ENCODE peak calls at places on chromosomes 16 and 17, in six cellular contexts. One of them, this sample, is unnamed.

GRCh38 chr16:821751-822150 is 21.2 kb upstream of the GNG13 start:
- DNase-seq in prostate gland: no peak
- DNase-seq in GM23338: no peak
- DNase-seq in esophagus muscularis mucosa: no peak
- DNase-seq in stomach: no peak
- DNase-seq in breast epithelium: no peak
- DNase-seq in this sample: no peak

GRCh38 chr17:57442401-57442823 is 186.1 kb downstream of the MSI2 start:
- DNase-seq in stomach: no peak
- DNase-seq in esophagus muscularis mucosa: no peak
- DNase-seq in GM23338: no peak
- DNase-seq in breast epithelium: no peak
- DNase-seq in prostate gland: no peak
- DNase-seq in this sample: no peak

GRCh38 chr16:24540575-24541240 is 1.3 kb downstream of the RBBP6 start:
- DNase-seq in prostate gland: peak
- DNase-seq in esophagus muscularis mucosa: no peak
- DNase-seq in stomach: no peak
- DNase-seq in GM23338: peak
- DNase-seq in breast epithelium: no peak
- DNase-seq in this sample: no peak

GRCh38 chr16:56617212-56618085 is 8.1 kb upstream of the MT1E start:
- DNase-seq in GM23338: peak
- DNase-seq in stomach: peak
- DNase-seq in prostate gland: peak
- DNase-seq in breast epithelium: peak
- DNase-seq in esophagus muscularis mucosa: no peak
- DNase-seq in this sample: peak

GRCh38 chr17:79839363-79840203 is at the start of gene CBX4:
- DNase-seq in GM23338: peak
- DNase-seq in esophagus muscularis mucosa: peak
- DNase-seq in breast epithelium: peak
- DNase-seq in prostate gland: peak
- DNase-seq in stomach: peak
- DNase-seq in this sample: peak

GRCh38 chr17:42279776-42280630 is 3.8 kb upstream of the STAT5B start:
- DNase-seq in esophagus muscularis mucosa: peak
- DNase-seq in prostate gland: no peak
- DNase-seq in stomach: peak
- DNase-seq in GM23338: no peak
- DNase-seq in breast epithelium: peak
- DNase-seq in this sample: peak

GRCh38 chr16:54933281-54934150 is 2.9 kb downstream of the IRX5 start:
- DNase-seq in esophagus muscularis mucosa: no peak
- DNase-seq in GM23338: peak
- DNase-seq in stomach: no peak
- DNase-seq in breast epithelium: no peak
- DNase-seq in prostate gland: no peak
- DNase-seq in this sample: no peak

GRCh38 chr16:77584205-77584859 is 138.0 kb upstream of the NUDT7 start:
- DNase-seq in stomach: peak
- DNase-seq in prostate gland: peak
- DNase-seq in breast epithelium: peak
- DNase-seq in GM23338: peak
- DNase-seq in esophagus muscularis mucosa: no peak
- DNase-seq in this sample: no peak

GRCh38 chr16:64920211-64920610 is 201.7 kb downstream of the CDH11 start:
- DNase-seq in breast epithelium: no peak
- DNase-seq in GM23338: no peak
- DNase-seq in prostate gland: no peak
- DNase-seq in stomach: no peak
- DNase-seq in esophagus muscularis mucosa: no peak
- DNase-seq in this sample: no peak

GRCh38 chr17:70525976-70526375 is 356.6 kb downstream of the KCNJ2 start:
- DNase-seq in stomach: no peak
- DNase-seq in prostate gland: no peak
- DNase-seq in esophagus muscularis mucosa: no peak
- DNase-seq in GM23338: no peak
- DNase-seq in breast epithelium: no peak
- DNase-seq in this sample: no peak

GRCh38 chr17:7589204-7589868 is 558 bp downstream of the SOX15 start:
- DNase-seq in esophagus muscularis mucosa: peak
- DNase-seq in stomach: peak
- DNase-seq in prostate gland: peak
- DNase-seq in GM23338: peak
- DNase-seq in breast epithelium: peak
- DNase-seq in this sample: peak
- TF ChIP-seq POLR2AphosphoS5 in esophagus muscularis mucosa: peak
- TF ChIP-seq POLR2AphosphoS5 in stomach: peak
- TF ChIP-seq POLR2AphosphoS5 in prostate gland: peak
- TF ChIP-seq POLR2AphosphoS5 in GM23338: no peak
- TF ChIP-seq POLR2AphosphoS5 in breast epithelium: peak
- TF ChIP-seq POLR2AphosphoS5 in this sample: peak

DNA sequence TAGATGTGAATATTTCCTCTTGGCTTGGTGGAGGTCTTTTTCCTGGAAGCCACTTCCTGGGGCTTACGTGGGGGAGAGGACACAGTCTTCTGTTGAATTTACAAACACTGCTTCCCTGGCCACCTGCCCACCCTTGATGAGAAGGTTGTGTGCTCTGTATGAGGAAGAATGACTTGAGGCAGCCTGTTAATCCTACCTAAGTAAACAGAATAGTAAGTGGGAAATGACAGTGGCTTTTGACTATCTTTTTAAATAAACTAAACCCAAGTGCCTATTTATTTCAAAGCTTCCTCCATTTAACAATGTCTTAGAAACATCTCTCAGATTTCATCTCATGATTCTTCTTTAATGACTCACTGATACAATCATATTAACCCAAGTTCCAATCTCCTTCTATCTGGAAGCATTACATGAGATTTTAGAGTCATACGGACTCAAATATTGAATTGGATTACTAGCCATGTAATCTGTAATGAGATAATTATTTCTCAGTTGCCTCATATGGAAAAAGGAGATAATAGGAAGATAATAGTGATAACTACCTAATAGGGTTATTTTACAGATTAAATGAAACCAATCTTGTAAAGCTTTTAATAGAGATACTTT is 96.6 kb upstream of the SMIM36 start:
- DNase-seq in prostate gland: peak
- DNase-seq in GM23338: no peak
- DNase-seq in stomach: peak
- DNase-seq in breast epithelium: peak
- DNase-seq in esophagus muscularis mucosa: no peak
- DNase-seq in this sample: peak
- TF ChIP-seq POLR2AphosphoS5 in prostate gland: peak
- TF ChIP-seq POLR2AphosphoS5 in GM23338: no peak
- TF ChIP-seq POLR2AphosphoS5 in stomach: peak
- TF ChIP-seq POLR2AphosphoS5 in breast epithelium: no peak
- TF ChIP-seq POLR2AphosphoS5 in esophagus muscularis mucosa: peak
- TF ChIP-seq POLR2AphosphoS5 in this sample: peak

GRCh38 chr16:48105976-48106375 is 49.8 kb downstream of the ABCC12 start:
- DNase-seq in stomach: no peak
- DNase-seq in GM23338: no peak
- DNase-seq in breast epithelium: no peak
- DNase-seq in prostate gland: no peak
- DNase-seq in esophagus muscularis mucosa: no peak
- DNase-seq in this sample: no peak
- TF ChIP-seq POLR2AphosphoS5 in stomach: no peak
- TF ChIP-seq POLR2AphosphoS5 in GM23338: no peak
- TF ChIP-seq POLR2AphosphoS5 in breast epithelium: no peak
- TF ChIP-seq POLR2AphosphoS5 in prostate gland: no peak
- TF ChIP-seq POLR2AphosphoS5 in esophagus muscularis mucosa: no peak
- TF ChIP-seq POLR2AphosphoS5 in this sample: no peak

DNA sequence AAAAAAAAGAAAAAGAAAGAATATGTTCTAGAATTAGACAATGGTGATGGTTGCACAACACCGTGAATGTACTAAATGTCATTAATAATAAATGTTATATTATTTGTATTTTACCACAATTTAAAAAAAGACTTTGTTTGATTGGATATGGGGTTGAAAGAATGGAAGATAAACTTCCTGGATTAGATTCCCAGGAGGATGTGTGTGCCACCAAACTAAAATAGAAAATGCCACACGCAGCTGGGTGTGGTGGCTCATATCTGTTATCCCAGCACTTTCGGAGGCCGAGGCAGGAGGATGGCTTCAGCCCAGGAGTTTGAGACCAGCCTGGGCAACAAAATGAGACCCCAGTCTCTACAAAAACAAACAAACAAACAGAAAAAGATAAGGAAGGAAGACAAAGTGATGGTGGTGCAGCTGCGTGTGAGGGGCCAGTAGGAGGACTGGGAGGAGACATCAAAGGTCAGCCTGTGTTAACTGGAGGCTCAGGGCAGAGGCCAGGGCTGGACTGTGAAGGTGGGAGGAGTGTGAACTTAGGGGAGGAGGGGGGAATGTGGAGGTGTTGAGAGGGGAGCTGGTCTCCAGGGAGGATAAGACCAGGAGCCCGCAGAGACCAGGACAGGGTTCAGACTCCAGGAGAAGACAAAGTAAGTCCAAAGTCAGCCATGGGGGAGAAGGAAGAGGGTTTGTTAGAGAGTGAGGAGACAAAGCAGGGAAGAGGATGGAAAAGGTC is 4.1 kb downstream of the PECAM1 start:
- DNase-seq in stomach: no peak
- DNase-seq in GM23338: no peak
- DNase-seq in esophagus muscularis mucosa: no peak
- DNase-seq in prostate gland: no peak
- DNase-seq in breast epithelium: no peak
- DNase-seq in this sample: no peak
- TF ChIP-seq POLR2AphosphoS5 in stomach: no peak
- TF ChIP-seq POLR2AphosphoS5 in GM23338: no peak
- TF ChIP-seq POLR2AphosphoS5 in esophagus muscularis mucosa: peak
- TF ChIP-seq POLR2AphosphoS5 in prostate gland: no peak
- TF ChIP-seq POLR2AphosphoS5 in breast epithelium: no peak
- TF ChIP-seq POLR2AphosphoS5 in this sample: no peak

GRCh38 chr17:77887464-77888241 is 70.8 kb upstream of the TNRC6C start:
- DNase-seq in GM23338: peak
- DNase-seq in prostate gland: peak
- DNase-seq in esophagus muscularis mucosa: peak
- DNase-seq in breast epithelium: peak
- DNase-seq in stomach: peak
- DNase-seq in this sample: peak
- TF ChIP-seq POLR2AphosphoS5 in GM23338: no peak
- TF ChIP-seq POLR2AphosphoS5 in prostate gland: peak
- TF ChIP-seq POLR2AphosphoS5 in esophagus muscularis mucosa: peak
- TF ChIP-seq POLR2AphosphoS5 in breast epithelium: peak
- TF ChIP-seq POLR2AphosphoS5 in stomach: peak
- TF ChIP-seq POLR2AphosphoS5 in this sample: peak

DNA sequence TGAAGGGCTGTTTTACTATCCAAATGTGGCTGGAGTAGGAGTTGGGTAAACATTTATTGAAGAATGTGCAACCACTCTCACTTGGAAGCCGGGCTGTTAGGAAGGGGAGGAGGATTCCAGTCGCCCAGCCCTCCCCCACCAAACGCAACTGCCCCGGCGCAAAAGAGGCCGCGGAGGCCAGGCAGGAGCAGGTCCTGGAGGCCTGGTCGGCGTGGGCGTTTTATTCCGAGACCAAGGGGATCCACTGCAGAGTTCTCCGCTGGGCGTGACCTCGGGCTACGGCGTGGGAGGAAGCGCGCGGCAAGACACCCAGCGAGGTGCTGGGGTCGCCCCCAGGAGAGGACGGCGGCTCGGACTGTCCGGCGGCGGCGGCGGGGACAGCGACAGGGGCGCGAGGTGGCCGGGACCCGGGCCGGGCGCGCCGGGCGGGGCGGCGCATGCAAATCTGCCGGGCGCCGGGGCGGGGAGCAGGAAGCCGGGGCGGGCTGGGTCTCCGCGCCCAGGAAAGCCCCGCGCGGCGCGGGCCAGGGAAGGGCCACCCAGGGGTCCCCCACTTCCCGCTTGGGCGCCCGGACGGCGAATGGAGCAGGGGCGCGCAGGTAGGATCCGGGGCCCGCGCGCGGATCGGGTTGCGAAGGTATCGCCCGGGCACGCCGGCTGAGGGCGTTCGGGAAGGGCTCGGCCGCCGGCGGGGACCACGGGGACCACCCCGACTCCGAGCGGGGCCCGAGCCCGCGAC is at the start of gene IL4R:
- DNase-seq in GM23338: peak
- DNase-seq in breast epithelium: peak
- DNase-seq in esophagus muscularis mucosa: no peak
- DNase-seq in stomach: peak
- DNase-seq in prostate gland: peak
- DNase-seq in this sample: peak
- TF ChIP-seq POLR2AphosphoS5 in GM23338: peak
- TF ChIP-seq POLR2AphosphoS5 in breast epithelium: peak
- TF ChIP-seq POLR2AphosphoS5 in esophagus muscularis mucosa: peak
- TF ChIP-seq POLR2AphosphoS5 in stomach: peak
- TF ChIP-seq POLR2AphosphoS5 in prostate gland: peak
- TF ChIP-seq POLR2AphosphoS5 in this sample: peak

GRCh38 chr16:81936209-81936608 is 75.1 kb downstream of the SDR42E1 start:
- DNase-seq in breast epithelium: no peak
- DNase-seq in GM23338: no peak
- DNase-seq in esophagus muscularis mucosa: no peak
- DNase-seq in prostate gland: no peak
- DNase-seq in stomach: no peak
- DNase-seq in this sample: no peak
- TF ChIP-seq POLR2AphosphoS5 in breast epithelium: no peak
- TF ChIP-seq POLR2AphosphoS5 in GM23338: no peak
- TF ChIP-seq POLR2AphosphoS5 in esophagus muscularis mucosa: no peak
- TF ChIP-seq POLR2AphosphoS5 in prostate gland: no peak
- TF ChIP-seq POLR2AphosphoS5 in stomach: no peak
- TF ChIP-seq POLR2AphosphoS5 in this sample: no peak

GRCh38 chr17:59373879-59374495 is 42.5 kb downstream of the YPEL2 start:
- DNase-seq in esophagus muscularis mucosa: no peak
- DNase-seq in stomach: no peak
- DNase-seq in prostate gland: no peak
- DNase-seq in GM23338: no peak
- DNase-seq in breast epithelium: no peak
- DNase-seq in this sample: peak
- TF ChIP-seq POLR2AphosphoS5 in esophagus muscularis mucosa: peak
- TF ChIP-seq POLR2AphosphoS5 in stomach: peak
- TF ChIP-seq POLR2AphosphoS5 in prostate gland: no peak
- TF ChIP-seq POLR2AphosphoS5 in GM23338: no peak
- TF ChIP-seq POLR2AphosphoS5 in breast epithelium: peak
- TF ChIP-seq POLR2AphosphoS5 in this sample: peak

This sample was measured in sigmoid colon.